ENCODE peak calls at places on chromosomes 4 and X, in seven cellular contexts. K, Q, M, F, V, I and Y are unnamed samples.

GRCh38 chrX:119753639-119754257 is 4.6 kb upstream of the SOWAHD start:
- DNase-seq in K (peak; percentile 37), Q (no peak), M (peak; percentile 42), F (no peak), V (no peak), I (peak; percentile 9), Y (peak; percentile 48)

GRCh38 chr4:23945521-23946017 is 55.7 kb upstream of the PPARGC1A start:
- DNase-seq in K (no peak), Q (peak; percentile 73), M (no peak), F (peak; percentile 55), V (peak; percentile 53), I (peak; percentile 79), Y (peak; percentile 65)

GRCh38 chr4:81366786-81367185 is 104.9 kb downstream of the RASGEF1B start:
- DNase-seq in K (no peak), Q (no peak), M (no peak), F (no peak), V (no peak), I (no peak), Y (no peak)

GRCh38 chrX:625137-625691 is 5.4 kb upstream of the SHOX start:
- DNase-seq in K (no peak), Q (no peak), M (no peak), F (no peak), V (no peak), I (no peak), Y (no peak)

GRCh38 chrX:115665122-115665521 is 104.1 kb downstream of the PLS3 start:
- DNase-seq in K (no peak), Q (no peak), M (no peak), F (no peak), V (no peak), I (no peak), Y (no peak)

GRCh38 chrX:65644621-65645287 is 22.7 kb upstream of the MSN start:
- DNase-seq in K (peak; percentile 15), Q (peak; percentile 81), M (peak; percentile 19), F (peak; percentile 75), V (peak; percentile 90), I (peak; percentile 90), Y (peak; percentile 91)

GRCh38 chrX:136480383-136480782 is 7.4 kb upstream of the BRS3 start:
- DNase-seq in K (no peak), Q (no peak), M (no peak), F (no peak), V (no peak), I (no peak), Y (no peak)

GRCh38 chrX:110293658-110294453 is 24.0 kb downstream of the AMMECR1 start:
- DNase-seq in K (no peak), Q (no peak), M (no peak), F (no peak), V (no peak), I (no peak), Y (no peak)

GRCh38 chrX:19059063-19059462 is 63.2 kb downstream of the ADGRG2 start:
- DNase-seq in K (no peak), Q (no peak), M (no peak), F (no peak), V (no peak), I (no peak), Y (no peak)

GRCh38 chrX:150366951-150367545 is 3.9 kb downstream of the MAMLD1 start:
- DNase-seq in K (peak; percentile 4), Q (peak; percentile 64), M (no peak), F (peak; percentile 53), V (no peak), I (peak; percentile 29), Y (peak; percentile 29)

GRCh38 chr4:151644625-151645024 is 116.2 kb downstream of the GATB start:
- DNase-seq in K (peak; percentile 12), Q (no peak), M (no peak), F (no peak), V (no peak), I (no peak), Y (peak; percentile 38)

GRCh38 chr4:47746122-47746521 is 91.7 kb downstream of the CORIN start:
- DNase-seq in K (no peak), Q (no peak), M (no peak), F (no peak), V (no peak), I (no peak), Y (peak; percentile 4)

GRCh38 chrX:3295731-3296130 is 50.7 kb downstream of the MXRA5 start:
- DNase-seq in K (no peak), Q (no peak), M (no peak), F (no peak), V (peak; percentile 9), I (no peak), Y (peak; percentile 51)

GRCh38 chr4:189414021-189414420 is 526.7 kb upstream of the FRG1 start:
- DNase-seq in K (no peak), Q (no peak), M (no peak), F (no peak), V (no peak), I (no peak), Y (no peak)

GRCh38 chr4:181289203-181289602 is 954.0 kb upstream of the TENM3 start:
- DNase-seq in K (no peak), Q (no peak), M (no peak), F (no peak), V (no peak), I (no peak), Y (no peak)

GRCh38 chr4:156889616-156890594 is 81.7 kb downstream of the PDGFC start:
- DNase-seq in K (no peak), Q (peak; percentile 78), M (no peak), F (no peak), V (peak; percentile 49), I (peak; percentile 48), Y (peak; percentile 71)

GRCh38 chrX:68941385-68941952 is 112.6 kb downstream of the EFNB1 start:
- DNase-seq in K (no peak), Q (peak; percentile 60), M (no peak), F (no peak), V (no peak), I (no peak), Y (no peak)

GRCh38 chr4:7805533-7806079 is 134.1 kb downstream of the AFAP1 start:
- DNase-seq in K (no peak), Q (peak; percentile 97), M (no peak), F (peak; percentile 76), V (peak; percentile 84), I (peak; percentile 74), Y (peak; percentile 94)

GRCh38 chr4:123939621-123940020 is 543.0 kb downstream of the SPRY1 start:
- DNase-seq in K (no peak), Q (peak; percentile 89), M (no peak), F (peak; percentile 25), V (no peak), I (peak; percentile 59), Y (peak; percentile 74)

GRCh38 chr4:9952415-9952950 is 68.8 kb downstream of the SLC2A9 start:
- DNase-seq in K (no peak), Q (no peak), M (no peak), F (no peak), V (no peak), I (no peak), Y (peak; percentile 46)

GRCh38 chrX:152044383-152044782 is 69.9 kb upstream of the GABRE start:
- DNase-seq in K (no peak), Q (no peak), M (no peak), F (no peak), V (no peak), I (no peak), Y (no peak)

GRCh38 chr4:13522282-13523104 is 21.8 kb downstream of the NKX3-2 start:
- DNase-seq in K (no peak), Q (no peak), M (no peak), F (no peak), V (no peak), I (peak; percentile 14), Y (no peak)

GRCh38 chr4:172142331-172142738 is 329.1 kb downstream of the GALNTL6 start:
- DNase-seq in K (no peak), Q (peak; percentile 59), M (no peak), F (peak; percentile 44), V (no peak), I (peak; percentile 11), Y (peak; percentile 3)

GRCh38 chr4:155546451-155546850 is 120.2 kb upstream of the GUCY1A1 start:
- DNase-seq in K (no peak), Q (no peak), M (no peak), F (no peak), V (no peak), I (no peak), Y (no peak)

GRCh38 chr4:151251922-151252321 is 25.0 kb upstream of the PRSS48 start:
- DNase-seq in K (no peak), Q (no peak), M (no peak), F (no peak), V (no peak), I (no peak), Y (no peak)

GRCh38 chr4:3765271-3766206 is 646 bp upstream of the ADRA2C start:
- DNase-seq in K (peak; percentile 15), Q (peak; percentile 59), M (no peak), F (no peak), V (peak; percentile 66), I (peak; percentile 84), Y (peak; percentile 34)

GRCh38 chrX:40266490-40267333 is 169.0 kb upstream of the BCOR start:
- DNase-seq in K (peak; percentile 66), Q (peak; percentile 36), M (peak; percentile 59), F (peak; percentile 63), V (peak; percentile 59), I (peak; percentile 85), Y (peak; percentile 44)

GRCh38 chr4:20046931-20047677 is 204.6 kb upstream of the SLIT2 start:
- DNase-seq in K (no peak), Q (peak; percentile 20), M (no peak), F (peak; percentile 93), V (no peak), I (peak; percentile 30), Y (no peak)

GRCh38 chr4:180164799-180165198 is 2078.4 kb upstream of the TENM3 start:
- DNase-seq in K (no peak), Q (peak; percentile 73), M (no peak), F (no peak), V (no peak), I (no peak), Y (peak; percentile 55)

GRCh38 chr4:140867338-140867737 is 111.2 kb upstream of the TBC1D9 start:
- DNase-seq in K (no peak), Q (no peak), M (no peak), F (no peak), V (no peak), I (no peak), Y (no peak)